ENCODE peak calls at places on chromosomes 2 and 18, in five cellular contexts. R, C, E, J and F are unnamed samples.

GRCh38 chr2:63589148-63589972 is 597 bp downstream of the MDH1 start:
- DNase-seq in R (no peak), C (peak; percentile 39), E (no peak), J (peak; percentile 37), F (no peak)

GRCh38 chr2:43169987-43170732 is 56.2 kb downstream of the ZFP36L2 start:
- DNase-seq in R (no peak), C (peak; percentile 77), E (peak; percentile 55), J (peak; percentile 64), F (no peak)

GRCh38 chr2:201257381-201257940 is 2.9 kb upstream of the CASP8 start:
- DNase-seq in R (no peak), C (no peak), E (no peak), J (no peak), F (no peak)

GRCh38 chr2:174656671-174657171 is 59.1 kb upstream of the WIPF1 start:
- DNase-seq in R (no peak), C (no peak), E (no peak), J (no peak), F (no peak)

GRCh38 chr2:179825494-179825893 is 35.9 kb downstream of the ZNF385B start:
- DNase-seq in R (no peak), C (no peak), E (no peak), J (peak; percentile 16), F (no peak)

GRCh38 chr2:218306184-218306920 is 14.0 kb upstream of the TMBIM1 start:
- DNase-seq in R (no peak), C (no peak), E (no peak), J (no peak), F (no peak)

GRCh38 chr18:22556271-22556990 is 138.7 kb upstream of the CTAGE1 start:
- DNase-seq in R (no peak), C (no peak), E (no peak), J (no peak), F (no peak)

GRCh38 chr2:31428001-31428418 is 13.5 kb upstream of the XDH start:
- DNase-seq in R (no peak), C (peak; percentile 43), E (no peak), J (peak; percentile 52), F (no peak)

GRCh38 chr18:65206551-65207260 is 544.1 kb upstream of the CDH7 start:
- DNase-seq in R (no peak), C (peak; percentile 67), E (peak; percentile 42), J (peak; percentile 1), F (no peak)

GRCh38 chr2:175180701-175181103 is 808 bp downstream of the ATP5MC3 start:
- DNase-seq in R (no peak), C (peak; percentile 24), E (no peak), J (peak; percentile 40), F (no peak)

GRCh38 chr18:12377556-12378553 is 828 bp upstream of the AFG3L2 start:
- DNase-seq in R (no peak), C (no peak), E (no peak), J (no peak), F (no peak)

GRCh38 chr18:13629841-13630747 is 96.3 kb downstream of the FAM210A start:
- DNase-seq in R (peak; percentile 31), C (peak; percentile 62), E (peak; percentile 90), J (peak; percentile 51), F (peak; percentile 22)

GRCh38 chr18:67402543-67402942 is 114.0 kb downstream of the DSEL start:
- DNase-seq in R (no peak), C (no peak), E (no peak), J (no peak), F (no peak)

GRCh38 chr2:229714080-229714735 is at the start of gene DNER:
- DNase-seq in R (no peak), C (peak; percentile 68), E (peak; percentile 91), J (no peak), F (no peak)

GRCh38 chr2:45458909-45459563 is 152.0 kb downstream of the SRBD1 start:
- DNase-seq in R (no peak), C (no peak), E (no peak), J (peak; percentile 76), F (peak; percentile 4)

GRCh38 chr2:109736177-109736827 is 57.8 kb upstream of the RGPD5 start:
- DNase-seq in R (peak; percentile 53), C (peak; percentile 43), E (peak; percentile 55), J (peak; percentile 74), F (no peak)

GRCh38 chr18:55585586-55586521 is 2.1 kb downstream of the TCF4 start:
- DNase-seq in R (no peak), C (peak; percentile 15), E (no peak), J (no peak), F (no peak)

GRCh38 chr2:2902551-2903216 is 474.9 kb downstream of the EIPR1 start:
- DNase-seq in R (no peak), C (no peak), E (no peak), J (no peak), F (no peak)

GRCh38 chr18:50805732-50806131 is 14.1 kb downstream of the MRO start:
- DNase-seq in R (no peak), C (no peak), E (no peak), J (no peak), F (no peak)

GRCh38 chr2:113116100-113116958 is 11.1 kb upstream of the IL1RN start:
- DNase-seq in R (no peak), C (no peak), E (no peak), J (no peak), F (no peak)

GRCh38 chr2:201366166-201366565 is 9.0 kb upstream of the FLACC1 start:
- DNase-seq in R (no peak), C (no peak), E (no peak), J (no peak), F (no peak)

GRCh38 chr2:20617892-20618467 is 32.9 kb downstream of the HS1BP3 start:
- DNase-seq in R (peak; percentile 95), C (no peak), E (peak; percentile 52), J (peak; percentile 95), F (no peak)

GRCh38 chr2:138516030-138516704 is 14.6 kb downstream of the SPOPL start:
- DNase-seq in R (no peak), C (no peak), E (no peak), J (peak; percentile 19), F (no peak)

GRCh38 chr2:74845217-74845751 is 11.4 kb downstream of the HK2 start:
- DNase-seq in R (peak; percentile 89), C (peak; percentile 36), E (no peak), J (peak; percentile 76), F (no peak)

GRCh38 chr2:100073110-100073509 is 69.3 kb downstream of the AFF3 start:
- DNase-seq in R (no peak), C (no peak), E (no peak), J (no peak), F (no peak)

GRCh38 chr2:237222178-237222577 is 136.5 kb downstream of the COPS8 start:
- DNase-seq in R (no peak), C (no peak), E (no peak), J (no peak), F (no peak)

GRCh38 chr2:102410952-102411351 is 12.0 kb upstream of the IL18RAP start:
- DNase-seq in R (no peak), C (no peak), E (no peak), J (no peak), F (no peak)

GRCh38 chr2:208437755-208438154 is 31.2 kb downstream of the PTH2R start:
- DNase-seq in R (no peak), C (no peak), E (no peak), J (no peak), F (no peak)

GRCh38 chr18:50334546-50335152 is 40.2 kb upstream of the SKA1 start:
- DNase-seq in R (no peak), C (no peak), E (no peak), J (no peak), F (no peak)